ENCODE peak calls at places on chromosomes 1 and 21, in eight cellular contexts. One of them, this sample, is unnamed.

GRCh38 chr1:921011-921837 is 2.5 kb upstream of the SAMD11 start:
- DNase-seq in uterus: peak
- DNase-seq in neuronal stem cell: peak
- DNase-seq in GM12878: no peak
- DNase-seq in activated naive CD8-positive, alpha-beta T cell treated with anti-CD3 and anti-CD28 coated beads, Interleukin-2, amount 50 U/mL, for 16 hours: no peak
- DNase-seq in stimulated activated naive B cell treated with anti-CD40 and anti-IgM and Interleukin-4, amounts not matched to agents 10 μg/mL and 1 μg/mL and 100 μg/mL, for 72 hours: no peak
- DNase-seq in putamen: peak
- DNase-seq in transverse colon: peak
- DNase-seq in this sample: peak

GRCh38 chr1:26020390-26020789 is 1.2 kb upstream of the EXTL1 start:
- DNase-seq in uterus: peak
- DNase-seq in neuronal stem cell: no peak
- DNase-seq in GM12878: no peak
- DNase-seq in activated naive CD8-positive, alpha-beta T cell treated with anti-CD3 and anti-CD28 coated beads, Interleukin-2, amount 50 U/mL, for 16 hours: no peak
- DNase-seq in stimulated activated naive B cell treated with anti-CD40 and anti-IgM and Interleukin-4, amounts not matched to agents 10 μg/mL and 1 μg/mL and 100 μg/mL, for 72 hours: no peak
- DNase-seq in putamen: no peak
- DNase-seq in transverse colon: no peak
- DNase-seq in this sample: no peak

GRCh38 chr1:64042331-64043100 is 160.9 kb upstream of the UBE2U start:
- DNase-seq in uterus: peak
- DNase-seq in neuronal stem cell: no peak
- DNase-seq in GM12878: no peak
- DNase-seq in activated naive CD8-positive, alpha-beta T cell treated with anti-CD3 and anti-CD28 coated beads, Interleukin-2, amount 50 U/mL, for 16 hours: no peak
- DNase-seq in stimulated activated naive B cell treated with anti-CD40 and anti-IgM and Interleukin-4, amounts not matched to agents 10 μg/mL and 1 μg/mL and 100 μg/mL, for 72 hours: no peak
- DNase-seq in putamen: peak
- DNase-seq in transverse colon: no peak
- DNase-seq in this sample: peak

GRCh38 chr21:46122241-46122671 is 24.3 kb downstream of the COL6A2 start:
- DNase-seq in uterus: peak
- DNase-seq in neuronal stem cell: no peak
- DNase-seq in GM12878: no peak
- DNase-seq in activated naive CD8-positive, alpha-beta T cell treated with anti-CD3 and anti-CD28 coated beads, Interleukin-2, amount 50 U/mL, for 16 hours: no peak
- DNase-seq in stimulated activated naive B cell treated with anti-CD40 and anti-IgM and Interleukin-4, amounts not matched to agents 10 μg/mL and 1 μg/mL and 100 μg/mL, for 72 hours: no peak
- DNase-seq in putamen: no peak
- DNase-seq in transverse colon: peak
- DNase-seq in this sample: no peak

GRCh38 chr1:201310251-201310985 is 27.1 kb downstream of the PKP1 start:
- DNase-seq in uterus: no peak
- DNase-seq in neuronal stem cell: no peak
- DNase-seq in GM12878: no peak
- DNase-seq in activated naive CD8-positive, alpha-beta T cell treated with anti-CD3 and anti-CD28 coated beads, Interleukin-2, amount 50 U/mL, for 16 hours: no peak
- DNase-seq in stimulated activated naive B cell treated with anti-CD40 and anti-IgM and Interleukin-4, amounts not matched to agents 10 μg/mL and 1 μg/mL and 100 μg/mL, for 72 hours: no peak
- DNase-seq in putamen: no peak
- DNase-seq in transverse colon: no peak
- DNase-seq in this sample: no peak

GRCh38 chr21:41497008-41497407 is 10.9 kb downstream of the TMPRSS2 start:
- DNase-seq in uterus: no peak
- DNase-seq in neuronal stem cell: no peak
- DNase-seq in GM12878: no peak
- DNase-seq in activated naive CD8-positive, alpha-beta T cell treated with anti-CD3 and anti-CD28 coated beads, Interleukin-2, amount 50 U/mL, for 16 hours: no peak
- DNase-seq in stimulated activated naive B cell treated with anti-CD40 and anti-IgM and Interleukin-4, amounts not matched to agents 10 μg/mL and 1 μg/mL and 100 μg/mL, for 72 hours: no peak
- DNase-seq in putamen: no peak
- DNase-seq in transverse colon: no peak
- DNase-seq in this sample: no peak

GRCh38 chr1:12654004-12654567 is 10.2 kb downstream of the AADACL4 start:
- DNase-seq in uterus: no peak
- DNase-seq in neuronal stem cell: no peak
- DNase-seq in GM12878: no peak
- DNase-seq in activated naive CD8-positive, alpha-beta T cell treated with anti-CD3 and anti-CD28 coated beads, Interleukin-2, amount 50 U/mL, for 16 hours: no peak
- DNase-seq in stimulated activated naive B cell treated with anti-CD40 and anti-IgM and Interleukin-4, amounts not matched to agents 10 μg/mL and 1 μg/mL and 100 μg/mL, for 72 hours: no peak
- DNase-seq in putamen: no peak
- DNase-seq in transverse colon: no peak
- DNase-seq in this sample: no peak

GRCh38 chr1:31792116-31792515 is 23.7 kb downstream of the SPOCD1 start:
- DNase-seq in uterus: no peak
- DNase-seq in neuronal stem cell: no peak
- DNase-seq in GM12878: no peak
- DNase-seq in activated naive CD8-positive, alpha-beta T cell treated with anti-CD3 and anti-CD28 coated beads, Interleukin-2, amount 50 U/mL, for 16 hours: no peak
- DNase-seq in stimulated activated naive B cell treated with anti-CD40 and anti-IgM and Interleukin-4, amounts not matched to agents 10 μg/mL and 1 μg/mL and 100 μg/mL, for 72 hours: no peak
- DNase-seq in putamen: no peak
- DNase-seq in transverse colon: no peak
- DNase-seq in this sample: no peak

GRCh38 chr1:248755505-248755904 is at the start of gene LYPD8:
- DNase-seq in uterus: no peak
- DNase-seq in neuronal stem cell: no peak
- DNase-seq in GM12878: no peak
- DNase-seq in activated naive CD8-positive, alpha-beta T cell treated with anti-CD3 and anti-CD28 coated beads, Interleukin-2, amount 50 U/mL, for 16 hours: no peak
- DNase-seq in stimulated activated naive B cell treated with anti-CD40 and anti-IgM and Interleukin-4, amounts not matched to agents 10 μg/mL and 1 μg/mL and 100 μg/mL, for 72 hours: no peak
- DNase-seq in putamen: no peak
- DNase-seq in transverse colon: peak
- DNase-seq in this sample: no peak

GRCh38 chr21:34881894-34882371 is 167.2 kb downstream of the RUNX1 start:
- DNase-seq in uterus: no peak
- DNase-seq in neuronal stem cell: no peak
- DNase-seq in GM12878: no peak
- DNase-seq in activated naive CD8-positive, alpha-beta T cell treated with anti-CD3 and anti-CD28 coated beads, Interleukin-2, amount 50 U/mL, for 16 hours: no peak
- DNase-seq in stimulated activated naive B cell treated with anti-CD40 and anti-IgM and Interleukin-4, amounts not matched to agents 10 μg/mL and 1 μg/mL and 100 μg/mL, for 72 hours: no peak
- DNase-seq in putamen: no peak
- DNase-seq in transverse colon: no peak
- DNase-seq in this sample: no peak

GRCh38 chr1:204410764-204411450 is 710 bp downstream of the PPP1R15B start:
- DNase-seq in uterus: peak
- DNase-seq in neuronal stem cell: no peak
- DNase-seq in GM12878: no peak
- DNase-seq in activated naive CD8-positive, alpha-beta T cell treated with anti-CD3 and anti-CD28 coated beads, Interleukin-2, amount 50 U/mL, for 16 hours: no peak
- DNase-seq in stimulated activated naive B cell treated with anti-CD40 and anti-IgM and Interleukin-4, amounts not matched to agents 10 μg/mL and 1 μg/mL and 100 μg/mL, for 72 hours: peak
- DNase-seq in putamen: no peak
- DNase-seq in transverse colon: peak
- DNase-seq in this sample: peak

GRCh38 chr1:26582836-26583460 is 53.4 kb downstream of the RPS6KA1 start:
- DNase-seq in uterus: no peak
- DNase-seq in neuronal stem cell: no peak
- DNase-seq in GM12878: peak
- DNase-seq in activated naive CD8-positive, alpha-beta T cell treated with anti-CD3 and anti-CD28 coated beads, Interleukin-2, amount 50 U/mL, for 16 hours: peak
- DNase-seq in stimulated activated naive B cell treated with anti-CD40 and anti-IgM and Interleukin-4, amounts not matched to agents 10 μg/mL and 1 μg/mL and 100 μg/mL, for 72 hours: peak
- DNase-seq in putamen: no peak
- DNase-seq in transverse colon: no peak
- DNase-seq in this sample: no peak

GRCh38 chr1:101260531-101260930 is 23.7 kb downstream of the S1PR1 start:
- DNase-seq in uterus: no peak
- DNase-seq in neuronal stem cell: no peak
- DNase-seq in GM12878: no peak
- DNase-seq in activated naive CD8-positive, alpha-beta T cell treated with anti-CD3 and anti-CD28 coated beads, Interleukin-2, amount 50 U/mL, for 16 hours: no peak
- DNase-seq in stimulated activated naive B cell treated with anti-CD40 and anti-IgM and Interleukin-4, amounts not matched to agents 10 μg/mL and 1 μg/mL and 100 μg/mL, for 72 hours: no peak
- DNase-seq in putamen: no peak
- DNase-seq in transverse colon: no peak
- DNase-seq in this sample: no peak

GRCh38 chr1:187032982-187033705 is 204.4 kb downstream of the PLA2G4A start:
- DNase-seq in uterus: no peak
- DNase-seq in neuronal stem cell: no peak
- DNase-seq in GM12878: no peak
- DNase-seq in activated naive CD8-positive, alpha-beta T cell treated with anti-CD3 and anti-CD28 coated beads, Interleukin-2, amount 50 U/mL, for 16 hours: no peak
- DNase-seq in stimulated activated naive B cell treated with anti-CD40 and anti-IgM and Interleukin-4, amounts not matched to agents 10 μg/mL and 1 μg/mL and 100 μg/mL, for 72 hours: no peak
- DNase-seq in putamen: no peak
- DNase-seq in transverse colon: no peak
- DNase-seq in this sample: no peak